ENCODE peak calls at places on chromosomes 2 and 18, in ten cellular contexts. D, W, B, L, S, M, Q, T, Z and K are unnamed samples.

GRCh38 chr2:163191372-163191771 is 352.8 kb upstream of the KCNH7 start:
- DNase-seq in D (peak), W (peak), B (no peak), L (peak), S (no peak), M (no peak), Q (peak), T (no peak), Z (peak), K (no peak)

GRCh38 chr2:81136296-81136695 is 831.7 kb upstream of the LRRTM1 start:
- DNase-seq in D (no peak), W (no peak), B (no peak), L (no peak), S (no peak), M (no peak), Q (no peak), T (no peak), Z (no peak), K (no peak)

GRCh38 chr2:71460595-71461303 is 7.4 kb downstream of the DYSF start:
- DNase-seq in D (no peak), W (no peak), B (peak), L (peak), S (peak), M (peak), Q (no peak), T (no peak), Z (no peak), K (no peak)

GRCh38 chr18:26424428-26425147 is 123.8 kb downstream of the KCTD1 start:
- DNase-seq in D (no peak), W (no peak), B (no peak), L (no peak), S (no peak), M (peak), Q (no peak), T (no peak), Z (no peak), K (no peak)

GRCh38 chr2:19883486-19883885 is 18.3 kb downstream of the TTC32 start:
- DNase-seq in D (no peak), W (no peak), B (no peak), L (no peak), S (no peak), M (peak), Q (no peak), T (no peak), Z (no peak), K (no peak)

GRCh38 chr2:83233284-83233683 is 1225.8 kb downstream of the SUCLG1 start:
- DNase-seq in D (no peak), W (peak), B (no peak), L (peak), S (no peak), M (no peak), Q (no peak), T (no peak), Z (no peak), K (no peak)

GRCh38 chr2:222862915-222863544 is 2.2 kb downstream of the ACSL3 start:
- DNase-seq in D (no peak), W (no peak), B (no peak), L (no peak), S (no peak), M (no peak), Q (no peak), T (no peak), Z (no peak), K (no peak)

GRCh38 chr2:177064417-177064816 is 148.2 kb upstream of the HNRNPA3 start:
- DNase-seq in D (no peak), W (no peak), B (no peak), L (no peak), S (no peak), M (no peak), Q (no peak), T (no peak), Z (no peak), K (no peak)

GRCh38 chr2:218659258-218659987 is at the start of the genes BCS1L and ZNF142:
- DNase-seq in D (peak), W (peak), B (peak), L (peak), S (peak), M (peak), Q (peak), T (peak), Z (peak), K (peak)

GRCh38 chr2:102841107-102841840 is 79.4 kb downstream of the TMEM182 start:
- DNase-seq in D (peak), W (peak), B (no peak), L (peak), S (no peak), M (no peak), Q (peak), T (no peak), Z (peak), K (peak)

GRCh38 chr2:42964444-42965081 is 172.2 kb upstream of the HAAO start:
- DNase-seq in D (peak), W (no peak), B (peak), L (no peak), S (peak), M (peak), Q (no peak), T (no peak), Z (no peak), K (peak)

GRCh38 chr2:204012081-204012653 is 75.6 kb downstream of the ICOS start:
- DNase-seq in D (no peak), W (no peak), B (no peak), L (peak), S (no peak), M (no peak), Q (no peak), T (no peak), Z (peak), K (no peak)

GRCh38 chr2:180625006-180625844 is 355.2 kb upstream of the UBE2E3 start:
- DNase-seq in D (peak), W (no peak), B (no peak), L (no peak), S (no peak), M (no peak), Q (no peak), T (no peak), Z (no peak), K (no peak)

GRCh38 chr2:16069933-16070647 is 129.7 kb downstream of the MYCN start:
- DNase-seq in D (no peak), W (no peak), B (no peak), L (no peak), S (no peak), M (no peak), Q (no peak), T (no peak), Z (no peak), K (no peak)

GRCh38 chr2:232522014-232522854 is 2.0 kb downstream of the PRSS56 start:
- DNase-seq in D (peak), W (no peak), B (peak), L (peak), S (peak), M (no peak), Q (peak), T (peak), Z (no peak), K (peak)

GRCh38 chr2:36357506-36358316 is 2.1 kb downstream of the CRIM1 start:
- DNase-seq in D (peak), W (no peak), B (peak), L (peak), S (peak), M (no peak), Q (peak), T (no peak), Z (no peak), K (no peak)

GRCh38 chr2:79909521-79909920 is 395.0 kb downstream of the LRRTM1 start:
- DNase-seq in D (no peak), W (no peak), B (no peak), L (no peak), S (no peak), M (no peak), Q (no peak), T (no peak), Z (no peak), K (no peak)

GRCh38 chr2:10273215-10274175 is 29.2 kb upstream of the HPCAL1 start:
- DNase-seq in D (no peak), W (no peak), B (peak), L (no peak), S (no peak), M (no peak), Q (no peak), T (no peak), Z (no peak), K (no peak)

GRCh38 chr2:11405599-11406491 is 60.1 kb downstream of the E2F6 start:
- DNase-seq in D (peak), W (no peak), B (no peak), L (peak), S (no peak), M (no peak), Q (no peak), T (no peak), Z (no peak), K (no peak)

GRCh38 chr2:217837001-217837491 is 165.7 kb downstream of the TNS1 start:
- DNase-seq in D (peak), W (no peak), B (peak), L (peak), S (peak), M (peak), Q (no peak), T (no peak), Z (peak), K (no peak)

GRCh38 chr2:205909194-205909572 is 176.8 kb downstream of the INO80D start:
- DNase-seq in D (no peak), W (no peak), B (no peak), L (no peak), S (no peak), M (no peak), Q (no peak), T (no peak), Z (no peak), K (no peak)

GRCh38 chr18:74454279-74454741 is 2.8 kb downstream of the DIPK1C start:
- DNase-seq in D (no peak), W (no peak), B (no peak), L (no peak), S (no peak), M (no peak), Q (no peak), T (no peak), Z (no peak), K (no peak)

GRCh38 chr18:3603460-3604259 is 153.7 kb downstream of the TGIF1 start:
- DNase-seq in D (peak), W (peak), B (no peak), L (peak), S (no peak), M (no peak), Q (peak), T (no peak), Z (no peak), K (no peak)

GRCh38 chr18:55748227-55748738 is 160.3 kb upstream of the TCF4 start:
- DNase-seq in D (no peak), W (no peak), B (no peak), L (no peak), S (no peak), M (no peak), Q (no peak), T (no peak), Z (no peak), K (no peak)

GRCh38 chr2:223582001-223582400 is 20.2 kb downstream of the SCG2 start:
- DNase-seq in D (no peak), W (no peak), B (no peak), L (no peak), S (no peak), M (no peak), Q (no peak), T (no peak), Z (no peak), K (no peak)

GRCh38 chr18:8140841-8141501 is 468.3 kb upstream of the RAB12 start:
- DNase-seq in D (peak), W (no peak), B (peak), L (no peak), S (peak), M (peak), Q (no peak), T (no peak), Z (no peak), K (no peak)

GRCh38 chr18:44896817-44897216 is 216.1 kb downstream of the SETBP1 start:
- DNase-seq in D (no peak), W (peak), B (no peak), L (no peak), S (no peak), M (no peak), Q (no peak), T (no peak), Z (peak), K (no peak)

GRCh38 chr18:49321271-49321670 is 139.2 kb downstream of the DYM start:
- DNase-seq in D (no peak), W (no peak), B (no peak), L (no peak), S (no peak), M (no peak), Q (no peak), T (no peak), Z (no peak), K (no peak)

GRCh38 chr2:53829252-53829651 is 30.5 kb downstream of the GPR75 start:
- DNase-seq in D (no peak), W (no peak), B (no peak), L (no peak), S (no peak), M (no peak), Q (no peak), T (no peak), Z (no peak), K (no peak)

GRCh38 chr2:108270768-108271506 is 17.8 kb upstream of the SULT1C2 start:
- DNase-seq in D (no peak), W (no peak), B (no peak), L (no peak), S (no peak), M (no peak), Q (no peak), T (no peak), Z (no peak), K (no peak)

GRCh38 chr2:70070557-70071268 is 16.6 kb upstream of the PCBP1 start:
- DNase-seq in D (peak), W (peak), B (peak), L (peak), S (peak), M (peak), Q (peak), T (peak), Z (peak), K (peak)

GRCh38 chr2:10444463-10444862 is 3.7 kb downstream of the ODC1 start:
- DNase-seq in D (no peak), W (no peak), B (no peak), L (no peak), S (no peak), M (no peak), Q (no peak), T (no peak), Z (no peak), K (no peak)

GRCh38 chr2:143246815-143247744 is 117.9 kb downstream of the ARHGAP15 start:
- DNase-seq in D (no peak), W (no peak), B (no peak), L (no peak), S (no peak), M (no peak), Q (no peak), T (peak), Z (no peak), K (no peak)

GRCh38 chr2:144659731-144660275 is 139.9 kb upstream of the ZEB2 start:
- DNase-seq in D (peak), W (no peak), B (no peak), L (no peak), S (no peak), M (peak), Q (no peak), T (peak), Z (no peak), K (no peak)

GRCh38 chr2:128441341-128442052 is 122.8 kb upstream of the HS6ST1 start:
- DNase-seq in D (no peak), W (no peak), B (no peak), L (no peak), S (no peak), M (peak), Q (peak), T (no peak), Z (no peak), K (peak)

GRCh38 chr2:29459445-29460179 is 344.4 kb downstream of the CLIP4 start:
- DNase-seq in D (peak), W (no peak), B (no peak), L (no peak), S (no peak), M (no peak), Q (no peak), T (no peak), Z (no peak), K (no peak)